ENCODE peak calls at places on chromosomes 12 and 14, in eight cellular contexts. M, U, Y, H, A, D, W and G are unnamed samples.

GRCh38 chr14:104431351-104431928 is 148.1 kb upstream of the C14orf180 start:
- DNase-seq in M (no peak), U (no peak), Y (no peak), H (peak), A (no peak), D (no peak), W (no peak), G (no peak)

GRCh38 chr12:22856120-22856699 is 231.2 kb downstream of the ETNK1 start:
- DNase-seq in M (no peak), U (peak), Y (no peak), H (no peak), A (peak), D (peak), W (peak), G (peak)

GRCh38 chr12:76876696-76877229 is 2.1 kb downstream of the CSRP2 start:
- DNase-seq in M (no peak), U (no peak), Y (no peak), H (no peak), A (peak), D (no peak), W (no peak), G (no peak)

GRCh38 chr12:94074970-94075695 is 73.2 kb upstream of the PLXNC1 start:
- DNase-seq in M (no peak), U (peak), Y (no peak), H (no peak), A (peak), D (peak), W (peak), G (peak)

GRCh38 chr12:84422340-84422739 is 490.3 kb downstream of the SLC6A15 start:
- DNase-seq in M (no peak), U (no peak), Y (no peak), H (no peak), A (no peak), D (no peak), W (no peak), G (no peak)

GRCh38 chr12:98635657-98636323 is 8.8 kb downstream of the IKBIP start:
- DNase-seq in M (no peak), U (peak), Y (no peak), H (no peak), A (peak), D (peak), W (peak), G (peak)

GRCh38 chr14:95530461-95531170 is 4.2 kb upstream of the GLRX5 start:
- DNase-seq in M (no peak), U (no peak), Y (no peak), H (no peak), A (peak), D (no peak), W (peak), G (peak)

GRCh38 chr12:51441583-51441982 is 17.0 kb downstream of the SLC4A8 start:
- DNase-seq in M (peak), U (peak), Y (no peak), H (no peak), A (peak), D (no peak), W (peak), G (no peak)

GRCh38 chr12:6541371-6542165 is 7.3 kb downstream of the GAPDH start:
- DNase-seq in M (no peak), U (no peak), Y (peak), H (no peak), A (no peak), D (no peak), W (no peak), G (no peak)

GRCh38 chr12:116102019-116102418 is 175.5 kb downstream of the MED13L start:
- DNase-seq in M (no peak), U (no peak), Y (no peak), H (no peak), A (no peak), D (no peak), W (no peak), G (no peak)

GRCh38 chr12:127239781-127240180 is 1027.2 kb upstream of the TMEM132C start:
- DNase-seq in M (no peak), U (no peak), Y (no peak), H (no peak), A (no peak), D (no peak), W (no peak), G (no peak)